ENCODE peak calls at places on chromosomes 13 and 19, in ten cellular contexts. Z is left ventricle myocardium inferior, E is kidney epithelial cell, F is BE2C, G is right lobe of liver, L is neural progenitor cell, M is AG04450, O is prostate gland, A is fibroblast of mammary gland, H is HFFc6. K is an unnamed sample.

GRCh38 chr19:2727640-2727944 is 6.4 kb upstream of the DIRAS1 start:
- DNase-seq in O (no peak), M (no peak), H (no peak), A (no peak), L (no peak), G (no peak), F (peak), E (no peak), Z (no peak), K (peak)

GRCh38 chr19:46023311-46023779 is 492 bp upstream of the PGLYRP1 start:
- DNase-seq in H (no peak), E (no peak), Z (no peak), A (no peak), M (no peak), L (no peak), F (no peak), O (no peak), G (no peak), K (no peak)

GRCh38 chr13:44759723-44760360 is 183.7 kb upstream of the TSC22D1 start:
- DNase-seq in A (no peak), H (no peak), O (peak), M (no peak), E (no peak), G (no peak), L (no peak), Z (peak), F (no peak), K (peak)

GRCh38 chr13:86569119-86569518 is 769.9 kb upstream of the SLITRK6 start:
- DNase-seq in F (no peak), G (no peak), H (no peak), O (no peak), E (no peak), A (peak), Z (no peak), L (no peak), M (no peak), K (no peak)

GRCh38 chr19:10074153-10074552 is 12.0 kb upstream of the SHFL start:
- DNase-seq in E (no peak), G (no peak), A (peak), M (no peak), H (peak), Z (no peak), F (peak), L (peak), O (no peak), K (peak)

GRCh38 chr19:55809381-55810058 is 22.3 kb downstream of the NLRP11 start:
- DNase-seq in M (no peak), F (peak), O (peak), L (peak), E (no peak), Z (peak), G (peak), A (peak), H (peak), K (peak)

GRCh38 chr13:88622362-88622973 is 951.3 kb downstream of the SLITRK5 start:
- DNase-seq in H (no peak), O (no peak), L (no peak), G (no peak), F (no peak), A (no peak), M (no peak), Z (no peak), E (no peak), K (peak)

GRCh38 chr19:42185281-42185680 is 32.2 kb downstream of the DEDD2 start:
- DNase-seq in E (no peak), M (no peak), G (no peak), L (no peak), H (no peak), O (no peak), A (peak), F (no peak), Z (no peak), K (no peak)

GRCh38 chr13:40676007-40676406 is 9.6 kb upstream of the FOXO1 start:
- DNase-seq in O (no peak), A (no peak), G (no peak), Z (no peak), E (no peak), H (no peak), F (no peak), M (no peak), L (no peak), K (no peak)

GRCh38 chr19:6350688-6351087 is 10.6 kb upstream of the CLPP start:
- DNase-seq in H (no peak), L (no peak), E (no peak), O (peak), F (no peak), G (no peak), Z (no peak), M (no peak), A (no peak), K (no peak)

GRCh38 chr19:49581007-49581508 is at the start of gene PRRG2:
- DNase-seq in M (no peak), G (no peak), L (no peak), F (no peak), Z (no peak), O (peak), E (no peak), A (no peak), H (no peak), K (peak)

GRCh38 chr13:89951341-89951740 is 1396.1 kb upstream of the MIR17HG start:
- DNase-seq in A (peak), G (no peak), O (no peak), H (no peak), F (peak), Z (no peak), E (no peak), M (no peak), L (peak), K (no peak)

GRCh38 chr13:93932901-93933300 is 546.6 kb downstream of the DCT start:
- DNase-seq in F (no peak), L (no peak), O (no peak), M (no peak), G (no peak), E (no peak), Z (no peak), H (no peak), A (no peak), K (no peak)

GRCh38 chr13:19597523-19597922 is 35.9 kb upstream of the MPHOSPH8 start:
- DNase-seq in F (no peak), A (peak), G (no peak), L (no peak), E (peak), H (peak), Z (no peak), O (no peak), M (peak), K (peak)

GRCh38 chr19:1133471-1133929 is 29.7 kb downstream of the GPX4 start:
- DNase-seq in O (no peak), A (peak), L (no peak), H (no peak), M (no peak), Z (no peak), F (no peak), E (no peak), G (no peak), K (no peak)

GRCh38 chr19:22882797-22883196 is 50.7 kb downstream of the ZNF723 start:
- DNase-seq in H (peak), G (no peak), Z (no peak), L (peak), O (no peak), F (no peak), A (peak), M (no peak), E (no peak), K (peak)

GRCh38 chr13:49776871-49777270 is 15.6 kb downstream of the KPNA3 start:
- DNase-seq in M (no peak), L (no peak), Z (no peak), F (no peak), G (no peak), O (no peak), H (peak), A (no peak), E (no peak), K (no peak)

GRCh38 chr19:58318297-58318696 is 8.5 kb upstream of the ZSCAN22 start:
- DNase-seq in F (no peak), M (no peak), O (no peak), Z (no peak), E (no peak), A (no peak), H (no peak), L (no peak), G (no peak), K (no peak)

GRCh38 chr19:460877-461609 is at the start of gene SHC2:
- DNase-seq in G (peak), O (peak), A (no peak), E (no peak), F (no peak), L (peak), Z (peak), M (no peak), H (no peak), K (no peak)

GRCh38 chr19:44204772-44205171 is 7.6 kb upstream of the ZNF227 start:
- DNase-seq in L (no peak), M (no peak), E (no peak), G (no peak), H (no peak), F (no peak), Z (no peak), O (no peak), A (no peak), K (no peak)

GRCh38 chr19:405138-405965 is 3.6 kb downstream of the C2CD4C start:
- DNase-seq in E (no peak), F (no peak), O (no peak), G (no peak), Z (no peak), A (no peak), L (no peak), H (no peak), M (no peak), K (no peak)

GRCh38 chr19:54875506-54875905 is 1.5 kb downstream of the FCAR start:
- DNase-seq in F (no peak), H (no peak), A (no peak), G (no peak), E (no peak), O (no peak), L (no peak), Z (no peak), M (no peak), K (no peak)

GRCh38 chr19:633786-634639 is 676 bp upstream of the POLRMT start:
- DNase-seq in F (no peak), A (no peak), Z (no peak), L (peak), G (no peak), E (no peak), O (no peak), H (peak), M (no peak), K (no peak)

GRCh38 chr19:42202290-42202867 is 15.1 kb downstream of the DEDD2 start:
- DNase-seq in O (no peak), H (no peak), M (no peak), A (no peak), L (no peak), G (no peak), F (no peak), E (no peak), Z (no peak), K (no peak)

GRCh38 chr13:72097568-72097967 is 230.6 kb upstream of the DACH1 start:
- DNase-seq in A (no peak), H (no peak), E (no peak), L (no peak), Z (no peak), G (no peak), F (no peak), O (no peak), M (no peak), K (peak)

GRCh38 chr13:51557875-51558604 is 26.2 kb upstream of the WDFY2 start:
- DNase-seq in H (peak), F (no peak), Z (no peak), E (peak), A (peak), G (no peak), L (no peak), O (no peak), M (peak), K (peak)

GRCh38 chr19:3057275-3057714 is 5.0 kb downstream of the TLE5 start:
- DNase-seq in H (no peak), F (peak), E (no peak), L (no peak), Z (peak), M (no peak), O (peak), A (peak), G (peak), K (peak)

GRCh38 chr19:12759686-12760085 is 8.1 kb downstream of the BEST2 start:
- DNase-seq in H (no peak), G (no peak), A (no peak), L (no peak), M (no peak), F (no peak), O (no peak), E (no peak), Z (no peak), K (no peak)

GRCh38 chr13:52405767-52406494 is at the start of gene THSD1:
- DNase-seq in F (peak), A (peak), H (peak), O (peak), L (peak), G (peak), M (no peak), E (no peak), Z (peak), K (peak)

GRCh38 chr13:108895220-108895704 is 265.9 kb downstream of the MYO16 start:
- DNase-seq in F (no peak), O (no peak), G (no peak), L (peak), Z (no peak), M (no peak), H (peak), E (no peak), A (peak), K (peak)

GRCh38 chr13:43307921-43308433 is 284.6 kb downstream of the DNAJC15 start:
- DNase-seq in O (peak), G (peak), E (peak), F (peak), A (peak), M (peak), H (peak), Z (peak), L (no peak), K (peak)
- TF ChIP-seq CTCF in O (peak), G (no peak), E (no peak), F (peak), A (peak), M (no peak), H (no peak), Z (no peak), L (no peak), K (no peak)

GRCh38 chr19:18869231-18869575 is 26.8 kb downstream of the CERS1 start:
- DNase-seq in H (no peak), Z (no peak), L (no peak), M (no peak), G (no peak), O (no peak), E (no peak), F (no peak), A (no peak), K (no peak)

GRCh38 chr19:18867199-18867598 is 28.8 kb downstream of the CERS1 start:
- DNase-seq in E (no peak), L (no peak), G (no peak), Z (no peak), M (no peak), H (no peak), O (no peak), A (no peak), F (no peak), K (no peak)

GRCh38 chr19:18866800-18867123 is 29.2 kb downstream of the CERS1 start:
- DNase-seq in O (no peak), G (no peak), M (no peak), A (no peak), E (no peak), Z (no peak), H (no peak), F (no peak), L (no peak), K (no peak)

GRCh38 chr19:18868380-18869230 is 27.4 kb downstream of the CERS1 start:
- DNase-seq in E (no peak), M (no peak), A (no peak), G (no peak), H (no peak), Z (no peak), L (no peak), O (no peak), F (no peak), K (no peak)

GRCh38 chr19:18867751-18868150 is 28.2 kb downstream of the CERS1 start:
- DNase-seq in M (no peak), H (no peak), L (no peak), G (no peak), Z (no peak), O (no peak), A (no peak), F (no peak), E (no peak), K (no peak)
- TF ChIP-seq CTCF in M (no peak), H (no peak), L (no peak), G (no peak), Z (no peak), O (no peak), A (no peak), F (no peak), E (no peak), K (no peak)

GRCh38 chr13:42836930-42837329 is 55.5 kb downstream of the FAM216B start:
- DNase-seq in H (peak), O (peak), M (no peak), L (peak), A (peak), Z (no peak), E (peak), F (peak), G (no peak), K (peak)
- TF ChIP-seq CTCF in H (peak), O (peak), M (peak), L (peak), A (peak), Z (peak), E (peak), F (peak), G (peak), K (no peak)

GRCh38 chr19:51366999-51367564 is 894 bp upstream of the ETFB start:
- DNase-seq in G (peak), E (no peak), O (no peak), M (no peak), L (no peak), Z (peak), H (no peak), A (no peak), F (peak), K (no peak)

GRCh38 chr19:51366050-51366998 is at the start of gene ETFB:
- DNase-seq in F (peak), L (peak), H (peak), Z (peak), A (peak), O (peak), E (peak), M (peak), G (peak), K (peak)

GRCh38 chr19:51367565-51368365 is 1.0 kb downstream of the CLDND2 start:
- DNase-seq in L (peak), A (peak), Z (peak), G (peak), M (peak), E (peak), O (peak), F (peak), H (peak), K (peak)

GRCh38 chr19:51364200-51365106 is 1.7 kb downstream of the ETFB start:
- DNase-seq in F (no peak), G (peak), A (peak), E (no peak), M (no peak), Z (no peak), O (no peak), L (no peak), H (peak), K (peak)

DNA sequence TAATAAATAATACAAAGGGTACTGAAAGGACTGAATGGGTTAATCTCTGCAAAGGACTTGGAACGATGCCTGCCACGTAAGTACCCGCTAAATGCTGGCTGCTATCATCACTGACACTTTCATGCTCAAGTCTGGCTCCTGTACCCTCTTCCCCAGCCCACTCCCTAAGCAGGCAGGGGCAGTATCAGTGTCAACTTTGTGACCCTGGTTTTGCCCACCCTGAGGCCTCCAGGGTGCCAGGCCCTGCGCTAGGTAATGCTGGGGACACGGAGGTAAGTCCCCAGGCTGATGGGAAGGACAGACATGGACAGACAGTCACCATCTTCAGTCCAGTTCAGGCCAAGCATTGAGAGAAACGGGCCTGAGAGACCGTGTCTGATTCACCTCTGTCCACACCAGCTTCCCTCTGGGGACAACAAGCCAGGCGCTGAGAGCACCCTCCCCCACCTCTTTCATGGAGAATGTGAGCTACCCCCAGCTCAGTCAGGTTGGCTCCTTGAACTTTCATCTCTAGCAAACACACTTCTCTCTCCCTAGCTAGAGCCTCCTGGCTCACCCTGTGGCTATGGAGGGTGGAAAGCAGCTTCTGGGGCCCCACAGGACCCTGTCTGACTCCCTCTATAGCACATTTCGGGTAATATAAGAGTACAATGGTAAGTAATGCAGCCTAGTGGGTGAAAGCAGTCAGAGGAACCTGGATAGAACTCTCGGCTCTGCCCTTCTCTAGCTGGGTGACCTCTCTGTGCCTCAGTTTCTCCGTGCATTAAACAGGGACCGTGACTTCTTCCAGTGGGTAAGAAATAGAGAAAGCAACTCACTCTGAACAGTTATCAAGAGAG is 758 bp downstream of the ETFB start:
- DNase-seq in A (peak), O (no peak), F (peak), E (no peak), M (no peak), H (peak), L (no peak), Z (no peak), G (peak), K (peak)
- TF ChIP-seq CTCF in A (no peak), O (no peak), F (peak), E (no peak), M (no peak), H (no peak), L (no peak), Z (no peak), G (no peak), K (no peak)

GRCh38 chr13:21338156-21338555 is 120.9 kb downstream of the ZDHHC20 start:
- DNase-seq in M (no peak), G (no peak), H (no peak), Z (no peak), L (peak), E (no peak), F (no peak), O (no peak), A (no peak), K (no peak)
- TF ChIP-seq CTCF in M (no peak), G (no peak), H (peak), Z (no peak), L (peak), E (peak), F (no peak), O (no peak), A (no peak), K (no peak)

DNA sequence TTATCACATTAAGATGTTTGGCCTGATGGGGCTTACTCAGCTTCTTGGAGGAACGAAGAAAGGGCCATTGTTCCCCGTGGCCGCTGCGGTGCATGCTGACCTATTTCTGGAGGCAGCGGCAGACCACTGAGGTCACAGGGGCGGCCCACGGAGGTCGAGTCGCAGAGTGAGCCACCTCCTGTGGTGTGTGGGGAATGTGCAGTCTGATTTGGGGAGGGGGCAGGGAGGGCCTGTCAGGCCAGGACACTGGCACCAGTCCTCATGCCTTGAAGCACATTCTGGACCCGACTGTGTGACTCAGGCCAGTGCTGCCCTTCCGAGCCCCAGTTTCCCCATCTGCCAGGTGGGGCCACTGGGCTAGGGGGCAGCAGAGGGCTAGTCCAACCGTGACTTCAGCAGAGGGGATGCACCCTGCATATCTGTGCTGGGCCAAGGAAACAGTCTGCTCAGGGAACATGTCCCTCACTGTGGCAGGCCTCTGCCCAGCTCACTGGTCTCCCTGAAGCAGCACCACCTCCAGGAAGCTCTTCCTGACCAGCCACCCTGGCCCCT is 6.3 kb downstream of the SLC7A10 start:
- DNase-seq in O (no peak), L (peak), E (no peak), A (no peak), M (no peak), G (no peak), F (no peak), Z (no peak), H (no peak), K (no peak)
- TF ChIP-seq CTCF in O (no peak), L (peak), E (peak), A (peak), M (peak), G (no peak), F (peak), Z (no peak), H (peak), K (no peak)

GRCh38 chr13:79124183-79124582 is 281.9 kb downstream of the RBM26 start:
- DNase-seq in F (no peak), H (no peak), Z (no peak), M (no peak), A (no peak), L (no peak), O (no peak), G (no peak), E (no peak), K (no peak)

GRCh38 chr13:79128158-79128557 is 277.9 kb downstream of the RBM26 start:
- DNase-seq in A (peak), E (peak), H (peak), Z (no peak), L (no peak), M (no peak), G (no peak), F (no peak), O (no peak), K (peak)

GRCh38 chr13:79126706-79127105 is 279.3 kb downstream of the RBM26 start:
- DNase-seq in Z (no peak), H (no peak), G (no peak), L (no peak), F (no peak), E (no peak), M (no peak), A (no peak), O (no peak), K (peak)
- TF ChIP-seq CTCF in Z (no peak), H (no peak), G (no peak), L (no peak), F (no peak), E (no peak), M (no peak), A (no peak), O (no peak), K (no peak)